ENCODE peak calls at places on chromosomes 3 and 15, in seven cellular contexts. One of them, this sample, is unnamed.

GRCh38 chr3:76532423-76532822 is 507.5 kb upstream of the ROBO2 start:
- DNase-seq in Caco-2: no peak
- DNase-seq in IMR-90: no peak
- DNase-seq in ovary: no peak
- DNase-seq in endodermal cell: no peak
- DNase-seq in thoracic aorta: no peak
- DNase-seq in pancreas: no peak
- DNase-seq in this sample: no peak

GRCh38 chr3:155202626-155203025 is 90.9 kb downstream of the STRIT1 start:
- DNase-seq in Caco-2: no peak
- DNase-seq in IMR-90: peak; percentile 54
- DNase-seq in ovary: no peak
- DNase-seq in endodermal cell: no peak
- DNase-seq in thoracic aorta: no peak
- DNase-seq in pancreas: no peak
- DNase-seq in this sample: no peak

GRCh38 chr3:139934557-139935070 is 371 bp upstream of the CLSTN2 start:
- DNase-seq in Caco-2: peak; percentile 76
- DNase-seq in IMR-90: no peak
- DNase-seq in ovary: peak; percentile 81
- DNase-seq in endodermal cell: peak; percentile 95
- DNase-seq in thoracic aorta: no peak
- DNase-seq in pancreas: peak; percentile 88
- DNase-seq in this sample: peak; percentile 92

GRCh38 chr3:133476971-133477375 is 77.1 kb downstream of the BFSP2 start:
- DNase-seq in Caco-2: peak; percentile 81
- DNase-seq in IMR-90: no peak
- DNase-seq in ovary: no peak
- DNase-seq in endodermal cell: no peak
- DNase-seq in thoracic aorta: no peak
- DNase-seq in pancreas: no peak
- DNase-seq in this sample: no peak

GRCh38 chr15:62323353-62323752 is 158.3 kb upstream of the C2CD4B start:
- DNase-seq in Caco-2: no peak
- DNase-seq in IMR-90: no peak
- DNase-seq in ovary: no peak
- DNase-seq in endodermal cell: no peak
- DNase-seq in thoracic aorta: no peak
- DNase-seq in pancreas: no peak
- DNase-seq in this sample: peak; percentile 36

GRCh38 chr15:24955549-24955929 is 752 bp downstream of the SNRPN start:
- DNase-seq in Caco-2: no peak
- DNase-seq in IMR-90: no peak
- DNase-seq in ovary: peak; percentile 43
- DNase-seq in endodermal cell: no peak
- DNase-seq in thoracic aorta: no peak
- DNase-seq in pancreas: peak; percentile 61
- DNase-seq in this sample: no peak

GRCh38 chr3:79317551-79318518 is 450.0 kb downstream of the ROBO1 start:
- DNase-seq in Caco-2: no peak
- DNase-seq in IMR-90: no peak
- DNase-seq in ovary: no peak
- DNase-seq in endodermal cell: no peak
- DNase-seq in thoracic aorta: no peak
- DNase-seq in pancreas: no peak
- DNase-seq in this sample: no peak

GRCh38 chr3:71693641-71694040 is 31.6 kb downstream of the EIF4E3 start:
- DNase-seq in Caco-2: no peak
- DNase-seq in IMR-90: no peak
- DNase-seq in ovary: peak; percentile 23
- DNase-seq in endodermal cell: no peak
- DNase-seq in thoracic aorta: no peak
- DNase-seq in pancreas: peak; percentile 53
- DNase-seq in this sample: no peak

GRCh38 chr3:124826703-124827102 is 60.5 kb downstream of the ITGB5 start:
- DNase-seq in Caco-2: no peak
- DNase-seq in IMR-90: peak; percentile 93
- DNase-seq in ovary: no peak
- DNase-seq in endodermal cell: peak; percentile 81
- DNase-seq in thoracic aorta: peak; percentile 34
- DNase-seq in pancreas: no peak
- DNase-seq in this sample: peak; percentile 79

GRCh38 chr3:156010829-156011228 is 109.5 kb upstream of the KCNAB1 start:
- DNase-seq in Caco-2: peak; percentile 36
- DNase-seq in IMR-90: no peak
- DNase-seq in ovary: no peak
- DNase-seq in endodermal cell: peak; percentile 74
- DNase-seq in thoracic aorta: no peak
- DNase-seq in pancreas: no peak
- DNase-seq in this sample: peak; percentile 50

GRCh38 chr15:31486906-31487695 is 160.5 kb downstream of the KLF13 start:
- DNase-seq in Caco-2: no peak
- DNase-seq in IMR-90: no peak
- DNase-seq in ovary: no peak
- DNase-seq in endodermal cell: no peak
- DNase-seq in thoracic aorta: no peak
- DNase-seq in pancreas: no peak
- DNase-seq in this sample: no peak

GRCh38 chr3:72591522-72592421 is 256.5 kb downstream of the SHQ1 start:
- DNase-seq in Caco-2: peak; percentile 56
- DNase-seq in IMR-90: peak; percentile 69
- DNase-seq in ovary: peak; percentile 49
- DNase-seq in endodermal cell: peak; percentile 80
- DNase-seq in thoracic aorta: peak; percentile 10
- DNase-seq in pancreas: no peak
- DNase-seq in this sample: peak; percentile 57

GRCh38 chr3:72273615-72274014 is 488.7 kb upstream of the PROK2 start:
- DNase-seq in Caco-2: peak; percentile 46
- DNase-seq in IMR-90: peak; percentile 90
- DNase-seq in ovary: no peak
- DNase-seq in endodermal cell: peak; percentile 80
- DNase-seq in thoracic aorta: no peak
- DNase-seq in pancreas: no peak
- DNase-seq in this sample: peak; percentile 73

GRCh38 chr15:26391556-26392229 is 381.2 kb downstream of the GABRB3 start:
- DNase-seq in Caco-2: no peak
- DNase-seq in IMR-90: no peak
- DNase-seq in ovary: no peak
- DNase-seq in endodermal cell: no peak
- DNase-seq in thoracic aorta: no peak
- DNase-seq in pancreas: no peak
- DNase-seq in this sample: no peak

GRCh38 chr3:154120903-154121235 is 321 bp upstream of the ARHGEF26 start:
- DNase-seq in Caco-2: no peak
- DNase-seq in IMR-90: no peak
- DNase-seq in ovary: no peak
- DNase-seq in endodermal cell: no peak
- DNase-seq in thoracic aorta: no peak
- DNase-seq in pancreas: no peak
- DNase-seq in this sample: no peak

DNA sequence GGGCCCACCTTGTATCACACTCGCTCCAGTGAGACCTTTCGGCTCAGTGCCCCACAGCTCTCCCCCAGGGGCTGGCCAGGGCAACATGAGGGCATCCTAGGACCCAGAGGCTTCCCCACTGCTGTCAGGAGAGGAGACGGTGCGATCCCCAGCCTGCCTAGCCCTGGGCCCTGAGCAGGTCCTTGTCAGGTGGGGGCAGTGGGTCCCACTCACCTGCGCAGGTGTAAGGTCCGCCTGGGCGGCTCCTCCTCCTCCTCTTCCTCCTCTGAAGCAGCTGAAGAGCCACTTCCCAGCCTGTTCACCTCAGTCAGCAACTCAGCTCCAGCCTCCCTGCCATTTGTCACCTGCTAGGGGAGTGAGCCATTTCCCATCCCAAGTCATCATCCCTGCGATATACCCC is 9.6 kb downstream of the KIF7 start:
- DNase-seq in Caco-2: no peak
- DNase-seq in IMR-90: no peak
- DNase-seq in ovary: peak; percentile 11
- DNase-seq in endodermal cell: no peak
- DNase-seq in thoracic aorta: no peak
- DNase-seq in pancreas: peak; percentile 69
- DNase-seq in this sample: no peak
- H3K36me3 ChIP-seq in Caco-2: no peaks in the 10 kb centered on the region
- H3K36me3 ChIP-seq in IMR-90: peaks cover 37% of the 10 kb centered on the region
- H3K36me3 ChIP-seq in ovary: no peaks in the 10 kb centered on the region
- H3K36me3 ChIP-seq in endodermal cell: peaks cover 42% of the 10 kb centered on the region
- H3K36me3 ChIP-seq in thoracic aorta: peaks cover 19% of the 10 kb centered on the region
- H3K36me3 ChIP-seq in pancreas: no peaks in the 10 kb centered on the region
- H3K36me3 ChIP-seq in this sample: peaks cover 6% of the 10 kb centered on the region

GRCh38 chr3:151117044-151117443 is 31.6 kb downstream of the MED12L start:
- DNase-seq in Caco-2: no peak
- DNase-seq in IMR-90: no peak
- DNase-seq in ovary: no peak
- DNase-seq in endodermal cell: no peak
- DNase-seq in thoracic aorta: no peak
- DNase-seq in pancreas: no peak
- DNase-seq in this sample: no peak
- TF ChIP-seq CTCF in Caco-2: peak; percentile 27
- TF ChIP-seq CTCF in IMR-90: no peak
- TF ChIP-seq CTCF in ovary: no peak
- TF ChIP-seq CTCF in endodermal cell: peak; percentile 59
- TF ChIP-seq CTCF in thoracic aorta: no peak
- TF ChIP-seq CTCF in pancreas: no peak
- TF ChIP-seq CTCF in this sample: peak; percentile 25

DNA sequence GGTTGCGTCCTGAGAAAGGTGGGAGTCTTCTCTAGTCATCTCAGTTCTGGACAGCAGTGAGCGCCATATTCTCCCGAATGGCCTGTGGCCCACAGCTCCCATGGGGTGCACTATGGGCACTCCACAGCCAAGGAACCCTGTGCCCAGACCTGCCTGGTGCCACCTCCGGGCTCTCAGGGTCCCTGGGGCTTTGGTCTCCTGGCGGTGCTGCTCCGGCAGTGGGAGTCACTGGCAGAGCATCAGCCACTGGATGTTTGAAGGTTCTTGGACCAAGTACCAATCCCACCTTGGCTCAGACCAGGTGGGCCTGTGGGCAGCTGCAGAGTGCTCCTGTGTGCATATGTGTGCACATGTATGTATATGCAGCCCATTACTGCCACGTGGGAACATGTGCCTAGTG is 68.3 kb upstream of the RPL32 start:
- DNase-seq in Caco-2: no peak
- DNase-seq in IMR-90: no peak
- DNase-seq in ovary: no peak
- DNase-seq in endodermal cell: no peak
- DNase-seq in thoracic aorta: no peak
- DNase-seq in pancreas: peak; percentile 51
- DNase-seq in this sample: no peak
- H3K36me3 ChIP-seq in Caco-2: peaks cover 2% of the 10 kb centered on the region
- H3K36me3 ChIP-seq in IMR-90: peaks cover 66% of the 10 kb centered on the region
- H3K36me3 ChIP-seq in ovary: no peaks in the 10 kb centered on the region
- H3K36me3 ChIP-seq in endodermal cell: peaks cover 29% of the 10 kb centered on the region
- H3K36me3 ChIP-seq in thoracic aorta: peaks cover 81% of the 10 kb centered on the region
- H3K36me3 ChIP-seq in pancreas: peaks cover 11% of the 10 kb centered on the region
- H3K36me3 ChIP-seq in this sample: no peaks in the 10 kb centered on the region

DNA sequence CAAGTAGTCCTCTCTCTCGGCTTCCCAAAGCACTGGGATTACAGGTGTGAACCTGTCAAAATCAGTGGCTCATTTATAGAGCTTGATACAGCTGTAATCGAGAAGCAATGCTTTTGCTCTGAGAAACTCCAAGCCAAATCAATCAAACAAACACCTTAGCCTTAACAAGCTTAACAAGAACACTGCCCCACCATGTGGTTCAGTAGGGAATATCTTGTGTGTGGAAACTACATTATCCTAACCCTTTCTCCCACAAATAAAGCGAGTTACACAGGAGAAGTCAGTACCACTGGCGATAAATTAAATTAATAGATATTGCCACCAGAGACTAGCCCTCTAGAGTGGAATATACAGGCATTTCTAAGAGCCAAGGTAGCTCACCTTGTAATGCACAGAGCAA is 13.9 kb downstream of the CDAN1 start:
- DNase-seq in Caco-2: no peak
- DNase-seq in IMR-90: no peak
- DNase-seq in ovary: no peak
- DNase-seq in endodermal cell: no peak
- DNase-seq in thoracic aorta: no peak
- DNase-seq in pancreas: no peak
- DNase-seq in this sample: peak; percentile 44
- TF ChIP-seq CTCF in Caco-2: peak; percentile 31
- TF ChIP-seq CTCF in IMR-90: peak; percentile 9
- TF ChIP-seq CTCF in ovary: no peak
- TF ChIP-seq CTCF in endodermal cell: peak; percentile 75
- TF ChIP-seq CTCF in thoracic aorta: no peak
- TF ChIP-seq CTCF in pancreas: no peak
- TF ChIP-seq CTCF in this sample: peak; percentile 34

GRCh38 chr15:77616072-77616471 is 16.6 kb downstream of the LINGO1 start:
- DNase-seq in Caco-2: no peak
- DNase-seq in IMR-90: no peak
- DNase-seq in ovary: no peak
- DNase-seq in endodermal cell: no peak
- DNase-seq in thoracic aorta: no peak
- DNase-seq in pancreas: no peak
- DNase-seq in this sample: no peak
- H3K36me3 ChIP-seq in Caco-2: no peaks in the 10 kb centered on the region
- H3K36me3 ChIP-seq in IMR-90: no peaks in the 10 kb centered on the region
- H3K36me3 ChIP-seq in ovary: no peaks in the 10 kb centered on the region
- H3K36me3 ChIP-seq in endodermal cell: no peaks in the 10 kb centered on the region
- H3K36me3 ChIP-seq in thoracic aorta: no peaks in the 10 kb centered on the region
- H3K36me3 ChIP-seq in pancreas: no peaks in the 10 kb centered on the region
- H3K36me3 ChIP-seq in this sample: no peaks in the 10 kb centered on the region

DNA sequence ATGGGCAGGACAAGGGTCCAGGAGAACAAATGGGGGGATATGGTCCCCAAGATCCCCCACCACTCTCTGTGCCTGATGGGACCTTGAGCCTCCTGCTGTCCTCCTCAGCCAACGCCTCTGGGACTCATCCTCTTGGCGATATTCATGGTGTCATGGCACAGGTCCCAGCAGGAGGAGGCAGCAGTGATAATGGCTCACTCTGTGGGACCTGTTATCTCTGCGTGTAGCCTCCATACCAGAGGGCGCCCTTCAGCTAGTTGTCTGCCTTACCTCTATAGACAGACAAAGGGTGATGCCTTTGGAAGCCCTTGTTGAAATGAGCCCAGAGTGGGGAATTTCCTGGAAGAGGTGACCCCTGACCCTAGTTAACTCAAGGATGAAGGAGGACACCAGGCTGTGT is 7.4 kb downstream of the ZBTB47 start:
- DNase-seq in Caco-2: no peak
- DNase-seq in IMR-90: no peak
- DNase-seq in ovary: no peak
- DNase-seq in endodermal cell: peak; percentile 80
- DNase-seq in thoracic aorta: no peak
- DNase-seq in pancreas: no peak
- DNase-seq in this sample: peak; percentile 51
- TF ChIP-seq CTCF in Caco-2: no peak
- TF ChIP-seq CTCF in IMR-90: no peak
- TF ChIP-seq CTCF in ovary: no peak
- TF ChIP-seq CTCF in endodermal cell: peak; percentile 65
- TF ChIP-seq CTCF in thoracic aorta: no peak
- TF ChIP-seq CTCF in pancreas: no peak
- TF ChIP-seq CTCF in this sample: peak; percentile 70

GRCh38 chr15:67168694-67169093 is 85.8 kb downstream of the AAGAB start:
- DNase-seq in Caco-2: no peak
- DNase-seq in IMR-90: no peak
- DNase-seq in ovary: no peak
- DNase-seq in endodermal cell: no peak
- DNase-seq in thoracic aorta: no peak
- DNase-seq in pancreas: no peak
- DNase-seq in this sample: no peak
- H3K36me3 ChIP-seq in Caco-2: no peaks in the 10 kb centered on the region
- H3K36me3 ChIP-seq in IMR-90: peaks cover 79% of the 10 kb centered on the region
- H3K36me3 ChIP-seq in ovary: no peaks in the 10 kb centered on the region
- H3K36me3 ChIP-seq in endodermal cell: peaks cover 66% of the 10 kb centered on the region
- H3K36me3 ChIP-seq in thoracic aorta: peaks cover 18% of the 10 kb centered on the region
- H3K36me3 ChIP-seq in pancreas: no peaks in the 10 kb centered on the region
- H3K36me3 ChIP-seq in this sample: no peaks in the 10 kb centered on the region

This sample was measured in GM23338.